ENCODE peak calls at places on chromosomes 16 and 17, in five cellular contexts. X is GM12878, Q is K562, C is upper lobe of left lung, F is HepG2. H is an unnamed sample.

GRCh38 chr17:32159586-32160438 is 17.5 kb downstream of the RHOT1 start:
- ATAC-seq in C (no peak), X (no peak), F (no peak), Q (no peak), H (no peak)

GRCh38 chr16:63061319-63061718 is 1025.1 kb upstream of the CDH8 start:
- ATAC-seq in C (no peak), F (no peak), Q (no peak), X (no peak), H (no peak)

GRCh38 chr16:13919330-13919682 is 648 bp upstream of the ERCC4 start:
- ATAC-seq in Q (peak; percentile 53), F (peak; percentile 57), X (peak; percentile 43), C (peak; percentile 31), H (peak; percentile 23)

GRCh38 chr17:15447928-15448579 is 19.4 kb downstream of the CDRT4 start:
- ATAC-seq in F (no peak), C (no peak), X (no peak), Q (no peak), H (peak; percentile 59)

GRCh38 chr16:695355-696089 is 5.3 kb upstream of the WDR24 start:
- ATAC-seq in Q (peak; percentile 86), C (peak; percentile 13), F (peak; percentile 31), X (peak; percentile 82), H (no peak)

GRCh38 chr16:11901091-11901490 is 14.7 kb downstream of the GSPT1 start:
- ATAC-seq in F (peak; percentile 24), C (no peak), Q (no peak), X (peak; percentile 19), H (no peak)

GRCh38 chr16:22380529-22380928 is 6.1 kb upstream of the CDR2 start:
- ATAC-seq in Q (no peak), X (no peak), C (no peak), F (no peak), H (no peak)

GRCh38 chr16:75092777-75093176 is 23.8 kb downstream of the LDHD start:
- ATAC-seq in F (no peak), X (no peak), C (no peak), Q (no peak), H (no peak)

GRCh38 chr16:48720266-48720665 is 110.3 kb upstream of the N4BP1 start:
- ATAC-seq in X (no peak), C (no peak), Q (peak; percentile 40), F (peak; percentile 56), H (no peak)

GRCh38 chr17:19304209-19304608 is 58.3 kb downstream of the B9D1 start:
- ATAC-seq in C (peak; percentile 85), Q (peak; percentile 94), X (peak; percentile 17), F (peak; percentile 26), H (peak; percentile 71)

GRCh38 chr17:38914741-38915638 is 10.4 kb upstream of the LASP1NB start:
- ATAC-seq in C (no peak), F (peak; percentile 90), Q (peak; percentile 54), X (no peak), H (no peak)

GRCh38 chr17:65531508-65532431 is 29.7 kb downstream of the AXIN2 start:
- ATAC-seq in X (no peak), C (peak; percentile 72), Q (no peak), F (peak; percentile 24), H (peak; percentile 77)

GRCh38 chr17:45384047-45384799 is 48.4 kb downstream of the ARHGAP27 start:
- ATAC-seq in Q (no peak), F (no peak), C (no peak), X (peak; percentile 4), H (no peak)

GRCh38 chr17:21282850-21283249 is 1.7 kb upstream of the MAP2K3 start:
- ATAC-seq in Q (no peak), X (no peak), F (no peak), C (no peak), H (no peak)

GRCh38 chr17:28624148-28624547 is 10.2 kb upstream of the RSKR start:
- ATAC-seq in F (no peak), Q (no peak), C (no peak), X (peak; percentile 84), H (no peak)

GRCh38 chr16:1105888-1106620 is 10.0 kb upstream of the C1QTNF8 start:
- ATAC-seq in X (peak; percentile 66), C (peak; percentile 22), Q (peak; percentile 78), F (peak; percentile 76), H (peak; percentile 78)

GRCh38 chr17:82129095-82129494 is 31.1 kb upstream of the FASN start:
- ATAC-seq in Q (peak; percentile 69), F (no peak), X (no peak), C (no peak), H (no peak)

GRCh38 chr17:50279181-50279526 is 4.9 kb downstream of the TMEM92 start:
- ATAC-seq in F (no peak), C (no peak), Q (no peak), X (no peak), H (peak; percentile 17)

GRCh38 chr17:79960788-79961522 is 74.7 kb downstream of the TBC1D16 start:
- ATAC-seq in Q (no peak), X (no peak), F (no peak), C (no peak), H (no peak)

GRCh38 chr17:6702567-6703215 is 10.5 kb downstream of the SLC13A5 start:
- ATAC-seq in C (peak; percentile 7), Q (no peak), X (no peak), F (peak; percentile 4), H (no peak)

GRCh38 chr17:62791235-62792121 is 16.6 kb downstream of the MARCHF10 start:
- ATAC-seq in Q (no peak), C (no peak), X (no peak), F (no peak), H (no peak)

GRCh38 chr17:12522743-12523181 is 142.9 kb upstream of the MYOCD start:
- ATAC-seq in C (no peak), X (no peak), F (no peak), Q (no peak), H (no peak)

GRCh38 chr17:13024033-13024432 is 6.2 kb upstream of the ELAC2 start:
- ATAC-seq in C (no peak), F (peak; percentile 74), X (no peak), Q (peak; percentile 61), H (no peak)

GRCh38 chr17:81419333-81419885 is 24.2 kb downstream of the BAHCC1 start:
- ATAC-seq in X (no peak), C (peak; percentile 68), Q (peak; percentile 75), F (no peak), H (peak; percentile 82)

GRCh38 chr17:2063306-2064146 is 8.6 kb downstream of the HIC1 start:
- ATAC-seq in C (no peak), X (no peak), F (no peak), Q (no peak), H (no peak)

GRCh38 chr17:82487898-82488297 is 29.4 kb downstream of the NARF start:
- ATAC-seq in F (no peak), C (peak; percentile 23), Q (no peak), X (no peak), H (no peak)

GRCh38 chr16:20741555-20742285 is at the start of gene THUMPD1:
- ATAC-seq in F (peak; percentile 94), Q (peak; percentile 93), C (peak; percentile 99), X (peak; percentile 98), H (peak; percentile 97)
- TF ChIP-seq EP300 in F (peak; percentile 94), Q (peak; percentile 35), C (no peak), X (no peak), H (no peak)

DNA sequence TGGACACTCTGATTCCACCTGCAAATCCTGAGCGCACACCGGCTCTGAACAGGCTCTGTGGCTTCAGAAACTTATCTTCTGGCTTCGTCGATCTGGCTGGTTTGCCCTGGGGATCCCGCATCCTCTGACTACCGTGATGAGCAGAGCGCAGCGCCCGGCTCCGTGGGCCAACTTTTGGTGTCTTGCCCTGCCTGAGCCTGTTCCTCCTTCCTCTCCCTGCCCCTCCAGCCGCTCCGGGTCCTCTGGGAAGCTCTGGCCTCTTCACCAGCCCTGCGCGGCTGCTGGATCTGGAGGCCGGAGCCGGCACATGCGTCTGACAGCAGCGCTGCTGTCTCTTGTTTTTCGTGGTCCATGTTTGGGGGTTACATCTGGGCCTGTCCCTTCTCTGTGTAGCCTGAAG is 65.6 kb downstream of the JPH3 start:
- ATAC-seq in Q (no peak), C (no peak), X (no peak), F (no peak), H (no peak)
- H3K27me3 ChIP-seq in Q (peaks cover 72% of the 10 kb centered on the region), C (no peaks in the 10 kb centered on the region), X (peaks cover 2% of the 10 kb centered on the region), F (peaks cover 91% of the 10 kb centered on the region), H (peaks cover 77% of the 10 kb centered on the region)

DNA sequence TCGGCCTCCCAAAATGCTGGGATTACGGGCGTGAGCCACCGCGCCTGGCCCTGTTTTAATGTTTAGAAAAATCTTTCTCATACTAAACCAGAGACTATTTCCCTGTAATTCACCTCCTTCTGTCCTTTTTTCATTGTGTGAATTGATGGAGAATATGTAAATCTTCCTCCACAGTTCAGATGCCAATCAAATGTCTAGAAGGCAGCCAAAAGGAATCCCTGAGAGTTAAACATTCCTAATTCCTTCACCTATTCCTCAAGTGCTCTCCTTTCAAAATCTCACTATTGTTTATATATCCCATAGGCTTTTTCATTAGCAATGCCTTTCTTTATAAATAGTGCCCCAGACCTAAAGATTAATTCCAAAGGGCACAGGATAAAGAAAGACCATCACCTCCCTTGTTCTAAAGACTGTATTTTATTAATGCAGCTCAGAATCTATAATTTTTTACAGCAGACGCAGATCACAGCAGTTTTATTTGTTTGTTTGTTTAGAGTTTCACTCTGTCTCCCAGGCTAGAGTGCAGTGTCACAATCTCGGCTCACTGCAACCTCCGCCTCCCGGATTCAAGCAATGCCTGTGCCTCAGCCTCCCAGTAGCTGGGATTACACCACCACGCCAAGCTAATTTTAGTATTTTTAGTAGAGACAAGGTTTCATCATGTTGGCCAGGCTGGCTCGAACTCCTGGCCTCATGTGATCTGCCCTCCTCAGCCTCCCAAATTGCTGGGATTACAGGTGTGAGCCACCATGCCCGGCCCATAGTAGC is 30.5 kb downstream of the COPZ2 start:
- ATAC-seq in X (no peak), Q (no peak), C (no peak), F (no peak), H (no peak)
- TF ChIP-seq EP300 in X (no peak), Q (no peak), C (no peak), F (no peak), H (no peak)

GRCh38 chr16:89422905-89423630 is 67.3 kb downstream of the ANKRD11 start:
- ATAC-seq in F (peak; percentile 95), Q (peak; percentile 40), C (peak; percentile 48), X (peak; percentile 92), H (peak; percentile 36)

GRCh38 chr16:89425523-89425922 is 64.8 kb downstream of the ANKRD11 start:
- ATAC-seq in X (no peak), C (no peak), F (no peak), Q (no peak), H (no peak)

GRCh38 chr16:89423709-89424260 is 66.6 kb downstream of the ANKRD11 start:
- ATAC-seq in F (peak; percentile 4), Q (no peak), X (no peak), C (peak; percentile 46), H (no peak)

GRCh38 chr16:89430436-89431157 is 59.8 kb downstream of the ANKRD11 start:
- ATAC-seq in F (peak; percentile 72), C (no peak), Q (no peak), X (no peak), H (no peak)

GRCh38 chr16:89426736-89427525 is 63.4 kb downstream of the ANKRD11 start:
- ATAC-seq in C (no peak), Q (no peak), X (no peak), F (no peak), H (no peak)
- H3K27me3 ChIP-seq in C (no peaks in the 10 kb centered on the region), Q (no peaks in the 10 kb centered on the region), X (no peaks in the 10 kb centered on the region), F (no peaks in the 10 kb centered on the region), H (no peaks in the 10 kb centered on the region)